ENCODE peak calls at places on chromosomes 5 and 9, in four cellular contexts. A is T1000, B is NCI-H1417, N is cerebellum. L is an unnamed sample.
A peak's percentile ranks its signal among the peaks of the same experiment; 100 is the strongest.

GRCh38 chr5:69331528-69332445 is 814 bp downstream of the CCDC125 start:
- DNase-seq in A (no peak), B (no peak), N (no peak), L (no peak)

GRCh38 chr5:171898879-171899278 is 107.6 kb downstream of the FBXW11 start:
- DNase-seq in A (no peak), B (no peak), N (no peak), L (no peak)

GRCh38 chr5:37774912-37775483 is 64.8 kb downstream of the GDNF start:
- DNase-seq in A (no peak), B (peak; percentile 3), N (no peak), L (no peak)

GRCh38 chr5:16489322-16489791 is 23.8 kb upstream of the ZNF622 start:
- DNase-seq in A (no peak), B (peak; percentile 34), N (peak; percentile 75), L (peak; percentile 37)

GRCh38 chr5:140054086-140054689 is 11.1 kb upstream of the NRG2 start:
- DNase-seq in A (no peak), B (no peak), N (no peak), L (no peak)

GRCh38 chr9:19184144-19184917 is 46.2 kb upstream of the DENND4C start:
- DNase-seq in A (peak; percentile 7), B (no peak), N (peak; percentile 27), L (peak; percentile 70)

GRCh38 chr5:32172908-32173393 is 1.2 kb downstream of the GOLPH3 start:
- DNase-seq in A (no peak), B (no peak), N (peak; percentile 28), L (no peak)

GRCh38 chr9:115548826-115549225 is 430.9 kb upstream of the TNC start:
- DNase-seq in A (no peak), B (no peak), N (no peak), L (no peak)

GRCh38 chr5:179258001-179258921 is 87.0 kb downstream of the ADAMTS2 start:
- DNase-seq in A (no peak), B (no peak), N (no peak), L (peak; percentile 9)

GRCh38 chr9:73173526-73174411 is 22.1 kb downstream of the ANXA1 start:
- DNase-seq in A (no peak), B (no peak), N (no peak), L (no peak)

L was measured in gastrocnemius medialis.